ENCODE peak calls at places on chromosome 11, in seven cellular contexts. J is HCT116, D is SK-N-SH, V is GM12891, B is spleen, S is esophagus muscularis mucosa, H is suprapubic skin. I is an unnamed sample.

GRCh38 chr11:85759915-85760314 is 51.0 kb downstream of the SYTL2 start:
- DNase-seq in J (peak; percentile 34), D (no peak), V (no peak), B (no peak), S (no peak), H (no peak), I (no peak)

GRCh38 chr11:32817843-32818183 is 11.9 kb upstream of the PRRG4 start:
- DNase-seq in J (no peak), D (no peak), V (no peak), B (no peak), S (no peak), H (no peak), I (no peak)

GRCh38 chr11:3073029-3073435 is 15.8 kb upstream of the CARS1 start:
- DNase-seq in J (no peak), D (no peak), V (no peak), B (no peak), S (no peak), H (no peak), I (no peak)

GRCh38 chr11:10041803-10042202 is 252.2 kb downstream of the SBF2 start:
- DNase-seq in J (no peak), D (no peak), V (no peak), B (no peak), S (no peak), H (no peak), I (peak; percentile 17)

GRCh38 chr11:75554258-75555022 is 7.6 kb upstream of the SERPINH1 start:
- DNase-seq in J (no peak), D (peak; percentile 96), V (no peak), B (no peak), S (peak; percentile 95), H (peak; percentile 91), I (no peak)

GRCh38 chr11:111362887-111363411 is 16.1 kb downstream of the POU2AF1 start:
- DNase-seq in J (no peak), D (no peak), V (no peak), B (no peak), S (no peak), H (no peak), I (no peak)

GRCh38 chr11:126083829-126084607 is 21.4 kb upstream of the CDON start:
- DNase-seq in J (no peak), D (peak; percentile 51), V (no peak), B (no peak), S (no peak), H (no peak), I (no peak)

GRCh38 chr11:111737877-111738205 is 28.3 kb downstream of the PPP2R1B start:
- DNase-seq in J (no peak), D (no peak), V (no peak), B (no peak), S (no peak), H (no peak), I (no peak)

GRCh38 chr11:92123540-92123939 is 101.1 kb upstream of the FAT3 start:
- DNase-seq in J (no peak), D (no peak), V (no peak), B (no peak), S (no peak), H (no peak), I (no peak)

GRCh38 chr11:78952866-78953265 is 378.2 kb upstream of the NARS2 start:
- DNase-seq in J (no peak), D (no peak), V (no peak), B (no peak), S (no peak), H (no peak), I (no peak)

GRCh38 chr11:105000167-105000566 is 22.8 kb downstream of the CASP5 start:
- DNase-seq in J (peak; percentile 37), D (no peak), V (no peak), B (no peak), S (no peak), H (no peak), I (no peak)

GRCh38 chr11:123064268-123064657 is 2.3 kb upstream of the HSPA8 start:
- DNase-seq in J (no peak), D (no peak), V (no peak), B (no peak), S (no peak), H (no peak), I (no peak)

GRCh38 chr11:67117667-67118058 is 1.4 kb upstream of the KDM2A start:
- DNase-seq in J (no peak), D (no peak), V (no peak), B (peak; percentile 90), S (no peak), H (peak; percentile 64), I (no peak)

GRCh38 chr11:3939651-3940190 is 84.3 kb downstream of the STIM1 start:
- DNase-seq in J (no peak), D (no peak), V (no peak), B (no peak), S (no peak), H (no peak), I (no peak)

GRCh38 chr11:9260182-9261146 is 4.7 kb downstream of the DENND5A start:
- DNase-seq in J (no peak), D (peak; percentile 41), V (no peak), B (peak; percentile 72), S (no peak), H (no peak), I (no peak)

GRCh38 chr11:92330114-92330513 is 105.5 kb downstream of the FAT3 start:
- DNase-seq in J (no peak), D (peak; percentile 9), V (no peak), B (no peak), S (no peak), H (no peak), I (no peak)

GRCh38 chr11:124793466-124794278 is 6.5 kb downstream of the MSANTD2 start:
- DNase-seq in J (peak; percentile 43), D (peak; percentile 52), V (no peak), B (no peak), S (no peak), H (no peak), I (peak; percentile 26)

GRCh38 chr11:5284551-5285130 is 14.9 kb upstream of the HBE1 start:
- DNase-seq in J (no peak), D (no peak), V (no peak), B (no peak), S (no peak), H (no peak), I (no peak)

GRCh38 chr11:130828741-130829140 is 87.5 kb downstream of the SNX19 start:
- DNase-seq in J (no peak), D (no peak), V (no peak), B (no peak), S (no peak), H (no peak), I (no peak)

GRCh38 chr11:45921561-45922424 is 663 bp upstream of the LARGE2 start:
- DNase-seq in J (no peak), D (peak; percentile 60), V (peak; percentile 13), B (no peak), S (no peak), H (peak; percentile 76), I (no peak)
- TF ChIP-seq POLR2AphosphoS5 in J (no peak), D (no peak), V (no peak), B (no peak), S (no peak), H (no peak), I (no peak)

GRCh38 chr11:72831521-72832300 is 17.5 kb downstream of the ATG16L2 start:
- DNase-seq in J (peak; percentile 54), D (peak; percentile 88), V (no peak), B (peak; percentile 91), S (no peak), H (peak; percentile 86), I (peak; percentile 66)
- TF ChIP-seq POLR2AphosphoS5 in J (no peak), D (no peak), V (peak; percentile 33), B (peak; percentile 82), S (peak; percentile 63), H (no peak), I (peak; percentile 63)

DNA sequence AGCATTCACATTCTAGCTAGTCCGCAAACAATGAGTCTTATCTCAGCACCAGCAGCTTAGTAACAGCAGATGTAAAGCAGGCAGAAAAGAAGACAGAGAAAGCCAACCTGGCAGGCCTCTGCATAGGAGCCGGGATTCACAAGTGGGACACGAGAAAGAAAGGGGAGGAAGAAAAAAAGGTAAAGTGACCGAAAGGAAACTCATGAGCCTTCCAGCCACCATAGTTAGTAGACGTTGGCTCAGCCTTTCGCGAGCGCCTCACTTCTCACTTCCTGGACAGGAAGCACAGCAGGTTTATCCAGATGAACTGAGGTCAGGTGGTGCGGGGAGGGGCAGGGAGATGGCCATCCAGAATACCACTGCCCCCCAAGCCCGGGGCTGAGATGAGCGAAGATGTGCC is 19.7 kb upstream of the KAT5 start:
- DNase-seq in J (no peak), D (no peak), V (no peak), B (no peak), S (no peak), H (no peak), I (no peak)
- TF ChIP-seq POLR2AphosphoS5 in J (no peak), D (no peak), V (no peak), B (no peak), S (no peak), H (no peak), I (no peak)

DNA sequence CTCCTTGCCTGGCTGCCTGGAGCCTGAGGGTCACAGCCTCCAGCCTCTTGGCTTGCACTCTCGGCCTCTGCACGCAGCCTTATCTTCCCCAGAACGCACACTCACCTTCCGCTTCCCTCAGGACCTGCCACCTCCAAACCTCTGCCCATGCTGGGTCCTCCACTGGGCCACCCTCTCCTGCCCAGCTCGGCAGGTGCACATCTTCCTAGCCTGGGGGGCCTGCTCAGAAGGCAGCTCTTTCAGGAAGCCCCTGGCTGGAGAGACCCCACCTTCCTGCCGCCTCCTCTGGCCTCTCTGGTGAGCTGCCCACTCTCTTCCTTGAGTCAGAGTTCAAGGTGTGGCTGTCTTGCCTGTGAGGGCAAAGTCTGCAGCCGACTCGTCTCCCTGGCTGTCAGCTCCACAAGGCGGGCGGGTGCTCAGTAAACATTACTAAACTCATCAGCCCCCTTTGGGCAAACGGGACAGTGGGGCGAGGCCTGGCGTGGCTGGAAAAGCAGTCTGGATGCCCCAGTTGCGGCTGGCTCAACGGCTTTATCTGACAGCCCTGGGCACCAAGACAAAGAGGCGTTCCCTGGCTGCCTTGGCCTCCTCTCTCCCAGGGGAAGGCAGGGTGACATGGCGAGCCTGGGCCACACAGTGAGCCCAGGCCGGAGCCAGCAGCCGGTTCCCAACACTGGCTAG is 1.7 kb upstream of the LINC01488 start:
- DNase-seq in J (no peak), D (no peak), V (no peak), B (peak; percentile 70), S (no peak), H (no peak), I (no peak)
- TF ChIP-seq POLR2AphosphoS5 in J (no peak), D (no peak), V (no peak), B (no peak), S (no peak), H (no peak), I (no peak)

GRCh38 chr11:88508808-88509581 is 171.5 kb upstream of the CTSC start:
- DNase-seq in J (no peak), D (peak; percentile 36), V (peak; percentile 44), B (peak; percentile 75), S (no peak), H (no peak), I (peak; percentile 18)
- TF ChIP-seq POLR2AphosphoS5 in J (no peak), D (no peak), V (no peak), B (no peak), S (no peak), H (no peak), I (no peak)

GRCh38 chr11:95444309-95445202 is 213.6 kb upstream of the SESN3 start:
- DNase-seq in J (no peak), D (no peak), V (no peak), B (no peak), S (no peak), H (no peak), I (no peak)

GRCh38 chr11:95445746-95446333 is 214.8 kb upstream of the SESN3 start:
- DNase-seq in J (no peak), D (no peak), V (no peak), B (no peak), S (no peak), H (no peak), I (no peak)

GRCh38 chr11:95443386-95443785 is 212.4 kb upstream of the SESN3 start:
- DNase-seq in J (no peak), D (no peak), V (peak; percentile 44), B (no peak), S (no peak), H (no peak), I (peak; percentile 75)

GRCh38 chr11:95442531-95443050 is 211.6 kb upstream of the SESN3 start:
- DNase-seq in J (no peak), D (no peak), V (no peak), B (no peak), S (peak; percentile 77), H (no peak), I (no peak)
- TF ChIP-seq POLR2AphosphoS5 in J (no peak), D (no peak), V (no peak), B (no peak), S (no peak), H (no peak), I (no peak)